ENCODE peak calls at places on chromosomes 13 and 19, in eight cellular contexts. U is activated CD4-positive, alpha-beta T cell treated with anti-CD3 and anti-CD28 coated beads, Interleukin-2, amount 50 U/mL, for 24 hours; V is GM04503; T is T-cell; A is T-helper 1 cell; G is retinal pigment epithelial cell; D is esophagus squamous epithelium; R is Peyer's patch. K is an unnamed sample.

GRCh38 chr13:23674795-23675640 is 104.8 kb downstream of the TNFRSF19 start:
- DNase-seq in U (no peak), V (no peak), T (no peak), A (peak; percentile 28), G (no peak), D (no peak), R (no peak), K (no peak)

GRCh38 chr13:36789730-36790129 is 29.3 kb upstream of the RFXAP start:
- DNase-seq in U (no peak), V (no peak), T (no peak), A (no peak), G (no peak), D (no peak), R (no peak), K (no peak)

GRCh38 chr13:72590091-72590490 is 137.3 kb downstream of the MZT1 start:
- DNase-seq in U (no peak), V (no peak), T (no peak), A (no peak), G (peak; percentile 36), D (no peak), R (no peak), K (no peak)

GRCh38 chr19:8334458-8335342 is 8.4 kb downstream of the KANK3 start:
- DNase-seq in U (no peak), V (no peak), T (no peak), A (peak; percentile 35), G (peak; percentile 29), D (no peak), R (peak; percentile 64), K (no peak)

GRCh38 chr19:1269478-1270167 is 491 bp downstream of the CIRBP start:
- DNase-seq in U (peak; percentile 80), V (no peak), T (peak; percentile 83), A (peak; percentile 86), G (no peak), D (no peak), R (peak; percentile 93), K (peak; percentile 80)

GRCh38 chr19:55305491-55305890 is 19.6 kb downstream of the TMEM150B start:
- DNase-seq in U (peak; percentile 36), V (no peak), T (peak; percentile 33), A (peak; percentile 42), G (no peak), D (no peak), R (peak; percentile 63), K (peak; percentile 51)

GRCh38 chr19:28523619-28524018 is 689.3 kb downstream of the UQCRFS1 start:
- DNase-seq in U (no peak), V (no peak), T (no peak), A (no peak), G (no peak), D (no peak), R (no peak), K (no peak)

GRCh38 chr13:76455960-76456359 is 430.2 kb downstream of the KCTD12 start:
- DNase-seq in U (no peak), V (no peak), T (no peak), A (no peak), G (peak; percentile 13), D (no peak), R (no peak), K (no peak)

GRCh38 chr19:2988568-2988967 is 11.2 kb downstream of the TLE6 start:
- DNase-seq in U (no peak), V (no peak), T (no peak), A (no peak), G (no peak), D (no peak), R (no peak), K (no peak)

GRCh38 chr19:27777726-27778125 is 1435.2 kb downstream of the UQCRFS1 start:
- DNase-seq in U (no peak), V (no peak), T (no peak), A (no peak), G (no peak), D (no peak), R (no peak), K (no peak)

GRCh38 chr13:48192536-48192935 is 40.5 kb upstream of the ITM2B start:
- DNase-seq in U (no peak), V (no peak), T (no peak), A (no peak), G (no peak), D (no peak), R (no peak), K (no peak)

GRCh38 chr19:16896098-16896912 is 7.5 kb downstream of the F2RL3 start:
- DNase-seq in U (no peak), V (no peak), T (no peak), A (no peak), G (no peak), D (no peak), R (no peak), K (no peak)

GRCh38 chr19:55301459-55302331 is 17.9 kb downstream of the BRSK1 start:
- DNase-seq in U (peak; percentile 94), V (peak; percentile 11), T (peak; percentile 82), A (peak; percentile 87), G (no peak), D (no peak), R (peak; percentile 96), K (peak; percentile 87)

GRCh38 chr13:94435604-94436226 is 43.8 kb downstream of the DCT start:
- DNase-seq in U (no peak), V (peak; percentile 17), T (no peak), A (peak; percentile 36), G (peak; percentile 40), D (no peak), R (no peak), K (no peak)

GRCh38 chr13:25598421-25598820 is 226.6 kb downstream of the ATP8A2 start:
- DNase-seq in U (no peak), V (no peak), T (no peak), A (no peak), G (no peak), D (no peak), R (no peak), K (no peak)

GRCh38 chr19:15108145-15108844 is 1.1 kb downstream of the SYDE1 start:
- DNase-seq in U (no peak), V (no peak), T (no peak), A (no peak), G (no peak), D (no peak), R (no peak), K (no peak)

GRCh38 chr19:6693681-6694080 is 23.7 kb upstream of the TNFSF14 start:
- DNase-seq in U (no peak), V (no peak), T (no peak), A (no peak), G (no peak), D (no peak), R (no peak), K (no peak)

GRCh38 chr19:39372941-39373340 is 18.0 kb downstream of the PAF1 start:
- DNase-seq in U (no peak), V (no peak), T (no peak), A (no peak), G (no peak), D (no peak), R (no peak), K (no peak)

GRCh38 chr19:36266375-36266961 is 51.6 kb downstream of the ZNF146 start:
- DNase-seq in U (no peak), V (no peak), T (no peak), A (no peak), G (no peak), D (no peak), R (no peak), K (no peak)

GRCh38 chr19:51746731-51747130 is 4.9 kb downstream of the FPR1 start:
- DNase-seq in U (no peak), V (no peak), T (no peak), A (no peak), G (no peak), D (no peak), R (no peak), K (no peak)

GRCh38 chr13:110405597-110406450 is 98.7 kb downstream of the COL4A2 start:
- DNase-seq in U (no peak), V (no peak), T (no peak), A (no peak), G (no peak), D (no peak), R (no peak), K (no peak)

GRCh38 chr19:47726467-47726866 is 13.2 kb downstream of the EHD2 start:
- DNase-seq in U (no peak), V (no peak), T (no peak), A (no peak), G (no peak), D (no peak), R (no peak), K (no peak)

GRCh38 chr13:98970293-98970692 is 7.6 kb downstream of the DOCK9 start:
- DNase-seq in U (no peak), V (no peak), T (no peak), A (no peak), G (no peak), D (no peak), R (no peak), K (no peak)

GRCh38 chr13:108000998-108001397 is 214.3 kb downstream of the LIG4 start:
- DNase-seq in U (no peak), V (no peak), T (no peak), A (no peak), G (no peak), D (no peak), R (no peak), K (no peak)

GRCh38 chr19:3125900-3126524 is 9.8 kb upstream of the GNA15 start:
- DNase-seq in U (peak; percentile 62), V (no peak), T (peak; percentile 41), A (peak; percentile 74), G (no peak), D (no peak), R (peak; percentile 85), K (peak; percentile 62)

GRCh38 chr19:31715249-31715944 is 366.2 kb upstream of the TSHZ3 start:
- DNase-seq in U (no peak), V (no peak), T (no peak), A (no peak), G (no peak), D (no peak), R (no peak), K (no peak)

GRCh38 chr13:50911051-50911690 is 1.6 kb downstream of the RNASEH2B start:
- DNase-seq in U (no peak), V (no peak), T (no peak), A (peak; percentile 30), G (no peak), D (no peak), R (no peak), K (no peak)

GRCh38 chr13:20489185-20489820 is 36.4 kb downstream of the CRYL1 start:
- DNase-seq in U (peak; percentile 42), V (no peak), T (peak; percentile 27), A (no peak), G (no peak), D (no peak), R (peak; percentile 63), K (peak; percentile 32)

GRCh38 chr13:74695021-74695800 is 561.0 kb upstream of the KLF12 start:
- DNase-seq in U (no peak), V (no peak), T (no peak), A (no peak), G (no peak), D (no peak), R (no peak), K (no peak)

GRCh38 chr13:98556968-98557591 is 19.8 kb downstream of the STK24 start:
- DNase-seq in U (no peak), V (no peak), T (no peak), A (no peak), G (no peak), D (no peak), R (peak; percentile 66), K (no peak)

GRCh38 chr19:41999071-41999877 is 5.2 kb upstream of the ATP1A3 start:
- DNase-seq in U (no peak), V (no peak), T (no peak), A (no peak), G (no peak), D (no peak), R (no peak), K (no peak)

GRCh38 chr19:50705422-50706019 is 14.1 kb downstream of the SHANK1 start:
- DNase-seq in U (no peak), V (no peak), T (no peak), A (peak; percentile 23), G (peak; percentile 9), D (no peak), R (no peak), K (no peak)

GRCh38 chr19:29687244-29687896 is 22.1 kb downstream of the PLEKHF1 start:
- DNase-seq in U (peak; percentile 53), V (peak; percentile 98), T (no peak), A (peak; percentile 66), G (peak; percentile 42), D (no peak), R (peak; percentile 53), K (no peak)